ENCODE peak calls at places on chromosomes 6 and 20, in nine cellular contexts. X is retina; I is activated CD4-positive, alpha-beta T cell treated with anti-CD3 and anti-CD28 coated beads, Interleukin-2, amount 50 U/mL, for 4 hours; Z is activated T-cell treated with anti-CD3 and anti-CD28 coated beads, Interleukin-2, amount 50 U/mL, for 72 hours; D is KBM-7; R is breast epithelium; Y is ELR; M is left lung; L is T1000. O is an unnamed sample.

GRCh38 chr6:4809999-4810918 is 34.1 kb downstream of the CDYL start:
- DNase-seq in X (no peak), I (no peak), Z (no peak), D (no peak), R (no peak), Y (peak), M (no peak), L (no peak), O (peak)

GRCh38 chr6:26336355-26337198 is 28.4 kb upstream of the BTN3A2 start:
- DNase-seq in X (no peak), I (no peak), Z (no peak), D (peak), R (no peak), Y (peak), M (no peak), L (no peak), O (peak)

GRCh38 chr6:37862992-37863391 is 43.5 kb downstream of the ZFAND3 start:
- DNase-seq in X (no peak), I (no peak), Z (no peak), D (no peak), R (no peak), Y (peak), M (no peak), L (peak), O (peak)

GRCh38 chr20:51036827-51037229 is 13.9 kb upstream of the KCNG1 start:
- DNase-seq in X (no peak), I (no peak), Z (no peak), D (no peak), R (no peak), Y (peak), M (no peak), L (no peak), O (no peak)

GRCh38 chr6:56491606-56492328 is 150.9 kb downstream of the DST start:
- DNase-seq in X (no peak), I (no peak), Z (no peak), D (no peak), R (no peak), Y (peak), M (no peak), L (peak), O (no peak)

GRCh38 chr6:20630136-20630535 is 95.9 kb downstream of the CDKAL1 start:
- DNase-seq in X (no peak), I (no peak), Z (no peak), D (no peak), R (no peak), Y (no peak), M (no peak), L (no peak), O (no peak)

GRCh38 chr20:53735536-53736050 is 142.0 kb upstream of the ZNF217 start:
- DNase-seq in X (no peak), I (no peak), Z (no peak), D (no peak), R (no peak), Y (peak), M (no peak), L (peak), O (peak)

GRCh38 chr6:40439401-40439800 is 147.8 kb downstream of the LRFN2 start:
- DNase-seq in X (no peak), I (no peak), Z (no peak), D (no peak), R (no peak), Y (no peak), M (no peak), L (no peak), O (no peak)

GRCh38 chr20:18395544-18395943 is 71.3 kb downstream of the DZANK1 start:
- DNase-seq in X (no peak), I (no peak), Z (no peak), D (no peak), R (no peak), Y (no peak), M (no peak), L (no peak), O (no peak)

GRCh38 chr20:63100926-63101699 is 94.3 kb upstream of the BHLHE23 start:
- DNase-seq in X (no peak), I (no peak), Z (no peak), D (no peak), R (peak), Y (no peak), M (peak), L (no peak), O (no peak)

GRCh38 chr6:11356404-11357155 is 124.1 kb upstream of the NEDD9 start:
- DNase-seq in X (no peak), I (no peak), Z (no peak), D (no peak), R (no peak), Y (no peak), M (no peak), L (no peak), O (no peak)

GRCh38 chr20:723756-724155 is 44.5 kb downstream of the SLC52A3 start:
- DNase-seq in X (no peak), I (no peak), Z (no peak), D (no peak), R (no peak), Y (no peak), M (no peak), L (no peak), O (no peak)

GRCh38 chr6:33714385-33715040 is 3.0 kb upstream of the UQCC2 start:
- DNase-seq in X (no peak), I (no peak), Z (no peak), D (peak), R (no peak), Y (no peak), M (no peak), L (no peak), O (no peak)

GRCh38 chr6:2872417-2873358 is 30.4 kb downstream of the SERPINB9 start:
- DNase-seq in X (no peak), I (no peak), Z (no peak), D (no peak), R (no peak), Y (no peak), M (no peak), L (no peak), O (no peak)

GRCh38 chr6:18433059-18433458 is 45.9 kb downstream of the RNF144B start:
- DNase-seq in X (no peak), I (no peak), Z (no peak), D (no peak), R (no peak), Y (no peak), M (no peak), L (no peak), O (no peak)

GRCh38 chr6:115969930-115970273 is 90.8 kb downstream of the FRK start:
- DNase-seq in X (no peak), I (no peak), Z (no peak), D (no peak), R (no peak), Y (peak), M (no peak), L (no peak), O (peak)

GRCh38 chr6:155341130-155341828 is 27.0 kb upstream of the TFB1M start:
- DNase-seq in X (no peak), I (no peak), Z (no peak), D (no peak), R (no peak), Y (peak), M (no peak), L (no peak), O (peak)

GRCh38 chr6:20448828-20449227 is 47.1 kb downstream of the E2F3 start:
- DNase-seq in X (no peak), I (no peak), Z (no peak), D (no peak), R (no peak), Y (no peak), M (no peak), L (no peak), O (no peak)

GRCh38 chr20:13874269-13875158 is 89.7 kb downstream of the NDUFAF5 start:
- DNase-seq in X (no peak), I (no peak), Z (no peak), D (no peak), R (no peak), Y (no peak), M (no peak), L (no peak), O (no peak)

GRCh38 chr6:142014515-142014914 is 118.2 kb upstream of the GJE1 start:
- DNase-seq in X (no peak), I (no peak), Z (no peak), D (no peak), R (no peak), Y (peak), M (no peak), L (peak), O (peak)

GRCh38 chr20:45299786-45300185 is 6.9 kb upstream of the RBPJL start:
- DNase-seq in X (no peak), I (no peak), Z (no peak), D (no peak), R (no peak), Y (no peak), M (no peak), L (no peak), O (no peak)

GRCh38 chr6:161029195-161029809 is 37.7 kb downstream of the MAP3K4 start:
- DNase-seq in X (no peak), I (no peak), Z (no peak), D (no peak), R (no peak), Y (peak), M (no peak), L (no peak), O (peak)

GRCh38 chr6:137903933-137904821 is 37.1 kb downstream of the TNFAIP3 start:
- DNase-seq in X (peak), I (peak), Z (peak), D (peak), R (no peak), Y (peak), M (no peak), L (no peak), O (peak)

GRCh38 chr6:24768361-24768760 is 6.4 kb upstream of the GMNN start:
- DNase-seq in X (no peak), I (no peak), Z (no peak), D (no peak), R (no peak), Y (no peak), M (no peak), L (no peak), O (no peak)

GRCh38 chr20:59031326-59032022 is 661 bp downstream of the ATP5F1E start:
- DNase-seq in X (no peak), I (no peak), Z (peak), D (no peak), R (no peak), Y (peak), M (no peak), L (no peak), O (no peak)

GRCh38 chr20:32205502-32206382 is 1.8 kb downstream of the PLAGL2 start:
- DNase-seq in X (no peak), I (no peak), Z (no peak), D (peak), R (no peak), Y (no peak), M (no peak), L (no peak), O (no peak)

GRCh38 chr6:142521791-142522190 is 220.0 kb downstream of the ADGRG6 start:
- DNase-seq in X (no peak), I (no peak), Z (no peak), D (no peak), R (no peak), Y (no peak), M (no peak), L (no peak), O (no peak)

GRCh38 chr20:31843288-31843687 is 2.1 kb downstream of the FOXS1 start:
- DNase-seq in X (no peak), I (no peak), Z (no peak), D (no peak), R (no peak), Y (no peak), M (no peak), L (no peak), O (no peak)

GRCh38 chr6:28776269-28777146 is 147.3 kb downstream of the TRIM27 start:
- DNase-seq in X (no peak), I (no peak), Z (no peak), D (no peak), R (no peak), Y (no peak), M (no peak), L (no peak), O (no peak)

GRCh38 chr20:51641866-51642265 is 99.3 kb upstream of the NFATC2 start:
- DNase-seq in X (no peak), I (no peak), Z (no peak), D (no peak), R (no peak), Y (no peak), M (no peak), L (no peak), O (no peak)

GRCh38 chr6:107665386-107665785 is 158.7 kb downstream of the SCML4 start:
- DNase-seq in X (no peak), I (no peak), Z (no peak), D (no peak), R (no peak), Y (peak), M (no peak), L (no peak), O (peak)

GRCh38 chr6:54204921-54205511 is 93.8 kb downstream of the MLIP start:
- DNase-seq in X (peak), I (no peak), Z (no peak), D (no peak), R (no peak), Y (no peak), M (no peak), L (no peak), O (no peak)

O was measured in HFFc6.